ENCODE peak calls at places on chromosome 10, in five cellular contexts. U, E, O, P and A are unnamed samples. For H3K36me3, the result is how much of the 10 kb centered on the place peaks cover.

GRCh38 chr10:47299989-47300931 is at the start of gene GDF10:
- DNase-seq in P (no peak), U (no peak), E (no peak), O (no peak), A (no peak)

GRCh38 chr10:5640036-5640435 is 26.4 kb downstream of the ASB13 start:
- DNase-seq in O (no peak), E (no peak), P (no peak), U (no peak), A (no peak)

GRCh38 chr10:77603529-77603927 is 34.1 kb downstream of the KCNMA1 start:
- DNase-seq in P (no peak), U (no peak), O (peak), E (no peak), A (no peak)

GRCh38 chr10:57964371-57964770 is 303.3 kb downstream of the IPMK start:
- DNase-seq in E (peak), U (peak), O (peak), P (no peak), A (no peak)

GRCh38 chr10:91883549-91884542 is 25.4 kb downstream of the FGFBP3 start:
- DNase-seq in O (peak), P (no peak), U (peak), E (peak), A (peak)

GRCh38 chr10:75236178-75236825 is 545 bp upstream of the COMTD1 start:
- DNase-seq in O (no peak), E (no peak), P (no peak), U (no peak), A (no peak)

GRCh38 chr10:48526371-48526821 is 78.5 kb downstream of the ARHGAP22 start:
- DNase-seq in E (no peak), P (no peak), U (peak), O (peak), A (no peak)

GRCh38 chr10:124523301-124523871 is 61.8 kb downstream of the LHPP start:
- DNase-seq in O (no peak), P (no peak), E (no peak), U (no peak), A (no peak)

GRCh38 chr10:110226926-110227641 is 19.7 kb downstream of the MXI1 start:
- DNase-seq in E (no peak), P (no peak), O (no peak), U (no peak), A (peak)

GRCh38 chr10:128047991-128048826 is 78.0 kb downstream of the MKI67 start:
- DNase-seq in P (no peak), O (no peak), U (peak), E (no peak), A (no peak)

GRCh38 chr10:132685121-132685891 is 100.6 kb downstream of the NKX6-2 start:
- DNase-seq in E (no peak), P (no peak), U (peak), O (peak), A (peak)
- H3K4me3 ChIP-seq in E (no peak), P (no peak), U (peak), O (no peak), A (peak)

GRCh38 chr10:79224992-79225391 is 122.3 kb upstream of the PPIF start:
- DNase-seq in U (no peak), E (no peak), O (no peak), P (no peak), A (no peak)
- H3K36me3 ChIP-seq in U (under half), E (under half), O (under half), P (under half), A (under half)

GRCh38 chr10:61939575-61940301 is 38.2 kb downstream of the ARID5B start:
- DNase-seq in P (no peak), O (no peak), E (no peak), U (peak), A (no peak)

GRCh38 chr10:61941202-61941651 is 39.7 kb downstream of the ARID5B start:
- DNase-seq in O (no peak), U (no peak), P (no peak), E (no peak), A (no peak)

GRCh38 chr10:61944445-61945123 is 43.1 kb downstream of the ARID5B start:
- DNase-seq in P (no peak), E (no peak), O (no peak), U (no peak), A (no peak)

GRCh38 chr10:61942997-61943457 is 41.5 kb downstream of the ARID5B start:
- DNase-seq in O (no peak), E (no peak), U (peak), P (no peak), A (no peak)

GRCh38 chr10:61943699-61944444 is 42.4 kb downstream of the ARID5B start:
- DNase-seq in O (no peak), E (no peak), U (peak), P (no peak), A (no peak)
- H3K4me3 ChIP-seq in O (no peak), E (no peak), U (no peak), P (no peak), A (peak)

DNA sequence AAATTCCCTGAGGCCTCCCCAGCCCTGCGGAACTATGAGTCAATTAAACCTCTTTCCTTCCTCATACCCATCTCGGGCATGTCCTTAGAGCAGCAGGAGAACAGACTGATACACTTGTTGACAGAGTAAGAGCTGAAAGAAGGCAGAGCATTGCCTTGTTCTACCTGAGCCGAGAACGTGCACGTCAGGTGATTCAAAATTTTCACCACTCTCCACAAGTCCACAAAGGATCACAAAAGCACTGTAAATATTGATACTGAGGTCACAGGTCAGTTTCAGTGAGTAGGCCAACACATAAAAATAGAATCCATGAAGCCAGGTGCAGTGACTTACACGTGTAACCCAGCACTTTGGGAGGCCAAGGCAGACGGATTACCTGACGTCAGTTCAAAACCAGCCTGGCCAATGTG is 27.8 kb downstream of the DCLRE1C start:
- DNase-seq in E (no peak), U (no peak), O (no peak), P (no peak), A (no peak)
- H3K36me3 ChIP-seq in E (under half), U (half or more), O (under half), P (half or more), A (under half)

GRCh38 chr10:32348297-32349198 is 1.6 kb upstream of the EPC1 start:
- DNase-seq in E (no peak), U (no peak), O (no peak), P (no peak), A (no peak)
- H3K4me3 ChIP-seq in E (no peak), U (no peak), O (no peak), P (no peak), A (peak)

DNA sequence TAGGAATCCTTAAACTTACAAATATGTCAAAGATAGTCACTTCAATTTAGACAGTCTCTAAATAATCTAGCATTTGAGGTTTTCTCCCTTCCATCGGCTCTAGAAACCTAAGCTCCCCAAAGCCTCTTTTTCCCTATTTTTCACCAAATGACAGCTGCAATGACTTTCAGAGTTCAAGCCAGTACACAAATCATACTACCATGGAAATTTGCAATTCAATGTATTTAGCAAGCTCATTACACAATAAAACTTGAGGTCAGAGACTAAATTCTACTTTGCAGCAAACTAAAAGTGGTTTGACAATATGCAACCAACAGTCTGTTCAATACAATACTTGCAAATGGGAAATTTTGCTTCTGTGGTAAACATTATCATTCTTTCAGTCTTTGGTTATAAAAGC is 80.3 kb downstream of the SKIDA1 start:
- DNase-seq in E (no peak), U (no peak), P (no peak), O (no peak), A (no peak)
- H3K36me3 ChIP-seq in E (under half), U (under half), P (under half), O (under half), A (under half)

GRCh38 chr10:23614483-23614882 is 175.6 kb downstream of the OTUD1 start:
- DNase-seq in O (no peak), P (no peak), U (no peak), E (no peak), A (no peak)

GRCh38 chr10:23611308-23611631 is 172.4 kb downstream of the OTUD1 start:
- DNase-seq in P (no peak), E (no peak), O (no peak), U (no peak), A (no peak)

GRCh38 chr10:23610626-23611307 is 171.9 kb downstream of the OTUD1 start:
- DNase-seq in E (no peak), O (no peak), P (no peak), U (no peak), A (no peak)

GRCh38 chr10:23613900-23614299 is 175.0 kb downstream of the OTUD1 start:
- DNase-seq in E (no peak), O (no peak), P (no peak), U (no peak), A (no peak)
- H3K4me3 ChIP-seq in E (no peak), O (no peak), P (no peak), U (no peak), A (no peak)

GRCh38 chr10:72085166-72085565 is 3.2 kb downstream of the SPOCK2 start:
- DNase-seq in E (no peak), U (no peak), P (no peak), O (no peak), A (no peak)

GRCh38 chr10:72087969-72088878 is at the start of gene SPOCK2:
- DNase-seq in E (no peak), U (no peak), O (no peak), P (no peak), A (no peak)

GRCh38 chr10:72087392-72087968 is 871 bp downstream of the SPOCK2 start:
- DNase-seq in U (no peak), E (no peak), O (no peak), P (no peak), A (no peak)

GRCh38 chr10:72085864-72086465 is 2.4 kb downstream of the SPOCK2 start:
- DNase-seq in P (no peak), U (no peak), O (no peak), E (no peak), A (no peak)

DNA sequence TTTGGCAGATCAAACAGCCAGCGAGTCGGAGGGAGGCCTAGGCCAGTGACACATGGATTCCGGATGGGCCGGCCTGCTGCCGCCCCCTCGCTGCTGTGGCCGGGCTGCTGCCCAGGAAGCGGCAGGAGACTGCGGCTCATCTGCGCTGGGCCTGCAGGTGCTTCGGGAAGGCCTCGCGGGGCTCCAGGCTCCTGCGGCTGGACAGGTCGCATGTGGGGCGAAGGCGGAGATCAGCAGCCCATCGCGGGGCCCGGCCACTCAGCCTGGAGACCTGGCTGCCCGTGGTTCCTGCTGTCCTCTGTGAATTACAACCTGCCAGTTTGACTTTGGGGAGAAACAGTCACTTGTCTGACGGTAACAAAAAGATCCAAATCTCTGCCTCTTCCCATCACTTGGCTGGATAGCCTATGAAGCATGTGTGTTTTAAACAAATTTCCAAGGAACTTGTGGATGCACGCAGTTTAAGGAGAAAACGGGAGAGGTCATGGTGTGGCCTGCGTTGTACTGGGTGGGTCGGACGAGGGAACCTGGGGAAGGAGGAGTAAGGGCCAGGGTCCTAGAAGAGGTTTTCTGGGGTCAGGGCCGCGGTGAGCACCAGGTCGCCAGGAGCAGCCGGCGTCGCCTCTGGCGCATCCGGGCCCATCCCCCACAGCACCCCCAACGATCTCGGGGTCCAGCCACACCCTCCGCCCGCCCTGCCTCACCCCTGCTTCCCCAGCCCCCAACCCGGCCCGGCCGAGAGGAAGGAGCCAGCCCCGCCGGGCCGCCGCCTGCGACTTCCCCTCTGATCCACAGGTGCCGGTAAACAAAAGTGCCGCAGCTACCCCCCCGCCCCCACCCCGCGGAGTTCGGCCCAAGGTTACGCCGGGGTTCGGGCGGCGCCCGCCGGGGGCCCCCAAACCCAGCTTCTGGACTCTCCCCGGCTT is 1.6 kb downstream of the SPOCK2 start:
- DNase-seq in U (no peak), P (no peak), O (no peak), E (no peak), A (no peak)
- H3K36me3 ChIP-seq in U (under half), P (under half), O (under half), E (under half), A (under half)